ENCODE peak calls at places on chromosome 20, in five cellular contexts. L is CD4-positive, alpha-beta T cell; B is HFFc6; Y is BE2C; D is fibroblast of the aortic adventitia. W is an unnamed sample.
A peak's percentile ranks its signal among the peaks of the same experiment; 100 is the strongest.

GRCh38 chr20:21509597-21510331 is 4.1 kb downstream of the NKX2-2 start:
- DNase-seq in L (no peak), B (peak; percentile 66), D (peak; percentile 34), Y (no peak), W (no peak)

GRCh38 chr20:13800728-13801134 is 15.9 kb downstream of the NDUFAF5 start:
- DNase-seq in Y (peak; percentile 73), B (peak; percentile 39), D (peak; percentile 99), L (no peak), W (peak; percentile 71)

GRCh38 chr20:13029687-13030510 is 21.1 kb downstream of the SPTLC3 start:
- DNase-seq in L (no peak), Y (no peak), D (peak; percentile 94), B (peak; percentile 41), W (peak; percentile 25)

GRCh38 chr20:21106171-21106694 is at the start of gene LINC00237:
- DNase-seq in B (no peak), Y (peak; percentile 39), D (no peak), L (no peak), W (no peak)

GRCh38 chr20:43731469-43731868 is 4.7 kb upstream of the GTSF1L start:
- DNase-seq in Y (peak; percentile 42), D (peak; percentile 73), L (no peak), B (peak; percentile 32), W (no peak)

GRCh38 chr20:59403261-59403961 is 103.0 kb downstream of the EDN3 start:
- DNase-seq in D (no peak), Y (peak; percentile 73), L (peak; percentile 81), B (no peak), W (no peak)

GRCh38 chr20:57633945-57634491 is 13.8 kb upstream of the ZBP1 start:
- DNase-seq in Y (no peak), B (no peak), D (no peak), L (no peak), W (no peak)

GRCh38 chr20:40506567-40506966 is 182.5 kb downstream of the MAFB start:
- DNase-seq in L (no peak), Y (peak; percentile 32), D (peak; percentile 95), B (no peak), W (peak; percentile 96)

GRCh38 chr20:10467985-10468845 is 33.1 kb downstream of the SLX4IP start:
- DNase-seq in B (peak; percentile 24), L (no peak), Y (no peak), D (peak; percentile 31), W (no peak)

GRCh38 chr20:4082406-4083102 is 67.2 kb upstream of the RNF24 start:
- DNase-seq in L (peak; percentile 38), D (peak; percentile 88), Y (no peak), B (peak; percentile 44), W (no peak)

GRCh38 chr20:9140172-9140760 is 71.4 kb downstream of the PLCB4 start:
- DNase-seq in D (no peak), B (no peak), L (no peak), Y (no peak), W (no peak)

GRCh38 chr20:17684077-17684888 is 2.2 kb upstream of the RRBP1 start:
- DNase-seq in L (no peak), D (no peak), B (no peak), Y (no peak), W (no peak)

GRCh38 chr20:45323731-45324130 is 15.6 kb upstream of the MATN4 start:
- DNase-seq in B (peak; percentile 15), Y (no peak), D (no peak), L (no peak), W (no peak)

GRCh38 chr20:45320948-45321595 is 13.0 kb upstream of the MATN4 start:
- DNase-seq in D (no peak), B (no peak), L (no peak), Y (no peak), W (no peak)

GRCh38 chr20:45318948-45319347 is 10.8 kb upstream of the MATN4 start:
- DNase-seq in B (no peak), D (no peak), L (no peak), Y (no peak), W (no peak)

GRCh38 chr20:45325367-45325766 is 17.3 kb upstream of the MATN4 start:
- DNase-seq in Y (no peak), D (no peak), B (no peak), L (no peak), W (no peak)

GRCh38 chr20:45322952-45323383 is 14.9 kb upstream of the MATN4 start:
- DNase-seq in L (no peak), B (peak; percentile 10), D (peak; percentile 39), Y (peak; percentile 50), W (no peak)
- TF ChIP-seq CTCF in L (no peak), B (peak; percentile 27), D (no peak), Y (peak; percentile 59), W (no peak)

DNA sequence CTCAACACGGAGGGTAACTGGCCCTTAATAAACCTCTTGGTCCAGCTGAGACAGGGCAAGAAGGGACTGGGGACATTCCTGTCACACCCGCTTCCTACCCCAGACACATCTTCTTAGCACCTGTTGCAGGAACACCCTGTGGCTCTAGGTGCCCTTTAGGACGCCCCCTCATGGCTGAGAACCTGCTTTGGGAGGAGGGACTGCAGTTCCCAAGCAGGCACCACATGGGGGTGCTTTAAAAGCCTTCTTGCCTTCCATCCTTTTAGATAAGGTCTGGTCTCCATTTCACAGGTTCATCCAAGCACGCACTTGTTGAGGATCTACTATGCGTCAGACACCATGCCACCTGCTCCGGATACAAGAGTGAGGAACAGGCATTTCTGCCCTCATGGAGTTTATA is 26.6 kb downstream of the NSFL1C start:
- DNase-seq in D (no peak), L (no peak), Y (no peak), B (peak; percentile 21), W (no peak)
- TF ChIP-seq CTCF in D (peak; percentile 32), L (peak; percentile 19), Y (no peak), B (peak; percentile 73), W (peak; percentile 21)

GRCh38 chr20:50501970-50502745 is 8.0 kb upstream of the PTPN1 start:
- DNase-seq in Y (no peak), D (no peak), L (no peak), B (no peak), W (no peak)

GRCh38 chr20:50506270-50506579 is 4.0 kb upstream of the PTPN1 start:
- DNase-seq in B (no peak), L (no peak), Y (no peak), D (no peak), W (no peak)

GRCh38 chr20:50509923-50510705 is at the start of gene PTPN1:
- DNase-seq in Y (peak; percentile 99), D (peak; percentile 98), L (peak; percentile 99), B (peak; percentile 99), W (peak; percentile 96)

GRCh38 chr20:50508171-50508761 is 1.9 kb upstream of the PTPN1 start:
- DNase-seq in L (no peak), Y (no peak), D (no peak), B (no peak), W (no peak)

DNA sequence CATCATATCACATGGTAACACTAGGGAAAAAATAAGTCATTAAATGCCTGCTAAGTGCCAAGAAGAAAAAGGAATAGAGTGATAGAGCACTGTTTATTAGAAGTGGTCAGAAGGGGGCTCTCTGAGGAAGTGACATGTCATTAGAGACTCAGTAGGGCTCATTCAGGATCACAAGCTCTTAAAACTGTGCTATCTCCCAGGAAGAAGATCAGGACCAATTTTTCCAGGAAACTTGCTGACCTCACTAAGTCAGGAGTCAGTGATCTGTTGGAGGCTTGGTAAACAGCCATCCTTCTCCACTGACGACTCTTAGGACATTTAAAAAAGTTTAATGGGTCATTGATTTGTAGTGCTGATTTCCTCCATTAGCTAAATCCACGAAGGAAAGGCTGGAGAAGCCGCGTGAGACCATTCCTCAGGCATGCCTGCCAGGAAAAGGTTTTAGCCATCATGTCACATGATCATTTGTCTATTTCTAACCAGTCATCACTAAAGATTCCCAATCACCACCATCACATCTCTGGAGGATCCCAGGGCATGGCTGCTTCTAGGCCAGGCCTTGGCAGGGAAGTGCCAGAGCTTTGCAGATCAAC is 5.9 kb upstream of the PTPN1 start:
- DNase-seq in D (peak; percentile 40), Y (no peak), B (no peak), L (no peak), W (no peak)
- TF ChIP-seq CTCF in D (no peak), Y (peak; percentile 25), B (peak; percentile 45), L (no peak), W (no peak)

GRCh38 chr20:50744143-50744792 is 12.9 kb downstream of the PARD6B start:
- DNase-seq in B (peak; percentile 85), D (peak; percentile 91), Y (peak; percentile 75), L (no peak), W (peak; percentile 80)
- TF ChIP-seq CTCF in B (peak; percentile 66), D (peak; percentile 50), Y (peak; percentile 38), L (no peak), W (peak; percentile 50)

DNA sequence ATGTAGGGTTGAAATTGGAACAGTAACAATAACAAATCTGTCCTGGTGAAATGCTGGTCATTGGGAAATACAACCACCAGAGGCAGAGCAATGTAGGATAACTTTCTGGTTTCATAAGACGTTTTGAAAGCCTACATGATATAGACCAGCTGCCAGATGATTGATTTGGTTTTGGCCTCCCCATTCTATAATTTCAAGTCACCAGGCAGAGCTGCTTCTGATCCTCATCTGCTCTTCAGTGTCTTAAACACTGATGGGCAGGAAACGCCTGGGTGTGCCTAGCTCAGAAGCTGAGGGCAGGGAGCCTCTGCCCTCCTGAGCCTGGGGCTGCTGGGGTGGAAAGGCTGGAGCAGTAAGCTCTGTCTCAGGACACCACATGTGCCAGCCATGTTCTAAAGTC is 24.5 kb downstream of the DHX35 start:
- DNase-seq in B (no peak), Y (no peak), D (no peak), L (no peak), W (no peak)
- TF ChIP-seq CTCF in B (peak; percentile 17), Y (no peak), D (no peak), L (no peak), W (no peak)

DNA sequence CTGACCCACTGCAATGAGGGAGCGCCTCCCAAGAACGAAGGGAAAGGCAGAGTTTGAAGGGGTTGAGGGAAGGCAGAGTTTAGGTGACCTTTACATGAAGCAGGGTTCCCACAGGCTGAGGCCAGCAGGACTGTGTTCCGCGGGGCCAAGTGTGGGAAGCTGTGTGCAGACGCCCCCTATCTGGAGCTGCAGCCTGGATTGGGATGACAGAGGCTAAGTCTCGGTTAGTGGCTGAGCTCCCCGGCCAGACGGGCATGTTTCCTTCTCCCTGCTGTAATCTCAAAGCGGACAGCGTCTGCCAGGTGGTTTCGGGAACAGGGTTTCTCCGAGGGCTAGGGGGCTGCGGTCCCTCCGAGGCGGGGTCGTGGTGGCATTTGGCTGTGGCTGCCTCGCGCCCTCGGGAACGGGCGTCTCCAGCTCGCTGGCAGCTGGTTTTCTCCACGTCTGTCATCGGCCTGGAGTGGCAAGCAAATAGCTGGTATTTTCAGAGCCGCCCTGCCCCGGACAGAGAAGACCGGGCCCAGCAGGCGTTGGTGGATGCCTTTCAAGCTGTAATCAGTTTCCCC is 702 bp upstream of the PYGB start:
- DNase-seq in L (no peak), B (peak; percentile 50), D (peak; percentile 59), Y (peak; percentile 75), W (no peak)
- TF ChIP-seq CTCF in L (no peak), B (peak; percentile 72), D (peak; percentile 47), Y (peak; percentile 69), W (peak; percentile 68)

DNA sequence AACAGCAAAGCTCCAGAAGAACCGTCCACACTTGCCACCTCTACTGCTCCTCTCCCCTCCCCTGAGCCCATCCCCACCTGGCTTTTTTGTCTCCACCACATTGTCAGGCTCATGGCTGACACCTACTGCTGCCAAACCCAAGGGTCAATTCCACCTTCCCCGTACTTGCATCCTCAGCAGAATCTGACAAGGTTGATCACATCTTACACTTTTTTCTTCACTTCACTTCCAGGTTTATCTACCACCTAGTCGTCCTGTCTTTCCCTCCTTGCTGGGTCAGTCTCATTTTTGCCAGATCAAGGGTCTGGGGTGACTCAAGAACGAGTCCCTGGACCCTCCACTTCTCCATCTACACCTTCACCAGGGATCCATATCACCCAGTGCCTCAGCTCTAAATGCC is 3.1 kb downstream of the AURKA start:
- DNase-seq in B (no peak), D (no peak), Y (no peak), L (no peak), W (no peak)
- TF ChIP-seq CTCF in B (no peak), D (no peak), Y (no peak), L (no peak), W (no peak)

W was measured in AG09319.